ENCODE peak calls at places on chromosomes 7 and 10, in eight cellular contexts. L, D, C, O, R, H, A and Z are unnamed samples.

GRCh38 chr7:151592868-151593486 is 73.3 kb upstream of the RHEB start:
- DNase-seq in L (no peak), D (no peak), C (no peak), O (no peak), R (peak), H (peak), A (no peak), Z (no peak)

GRCh38 chr10:111482621-111483216 is 405.9 kb downstream of the ADRA2A start:
- DNase-seq in L (no peak), D (no peak), C (no peak), O (no peak), R (no peak), H (no peak), A (no peak), Z (no peak)

GRCh38 chr10:73812662-73813061 is 1.3 kb upstream of the NDST2 start:
- DNase-seq in L (no peak), D (no peak), C (no peak), O (no peak), R (no peak), H (no peak), A (no peak), Z (no peak)

GRCh38 chr7:129689995-129690581 is 78.6 kb downstream of the NRF1 start:
- DNase-seq in L (no peak), D (no peak), C (peak), O (no peak), R (no peak), H (no peak), A (no peak), Z (no peak)

GRCh38 chr10:23556727-23557440 is 118.0 kb downstream of the OTUD1 start:
- DNase-seq in L (no peak), D (no peak), C (no peak), O (no peak), R (no peak), H (peak), A (no peak), Z (no peak)

GRCh38 chr10:1677307-1677939 is 59.9 kb downstream of the ADARB2 start:
- DNase-seq in L (no peak), D (no peak), C (no peak), O (no peak), R (no peak), H (no peak), A (no peak), Z (no peak)

GRCh38 chr7:142855756-142856564 is 1.1 kb downstream of the EPHB6 start:
- DNase-seq in L (no peak), D (no peak), C (no peak), O (no peak), R (peak), H (peak), A (peak), Z (no peak)

GRCh38 chr10:108789911-108790310 is 1133.4 kb downstream of the XPNPEP1 start:
- DNase-seq in L (no peak), D (no peak), C (no peak), O (no peak), R (no peak), H (peak), A (no peak), Z (no peak)